ENCODE peak calls at places on chromosomes 16 and 17, in four cellular contexts. One of them, this sample, is unnamed.

GRCh38 chr16:25716186-25716585 is 24.4 kb downstream of the HS3ST4 start:
- DNase-seq in K562: no peak
- DNase-seq in H1: no peak
- DNase-seq in HepG2: no peak
- DNase-seq in this sample: no peak

GRCh38 chr17:43308999-43309398 is 75.2 kb upstream of the RNU2-1 start:
- DNase-seq in K562: no peak
- DNase-seq in H1: peak; percentile 11
- DNase-seq in HepG2: no peak
- DNase-seq in this sample: no peak

GRCh38 chr17:41178341-41178740 is 320 bp upstream of the KRTAP4-2 start:
- DNase-seq in K562: no peak
- DNase-seq in H1: no peak
- DNase-seq in HepG2: no peak
- DNase-seq in this sample: no peak

GRCh38 chr17:19567216-19568015 is 33.8 kb downstream of the SLC47A1 start:
- DNase-seq in K562: no peak
- DNase-seq in H1: no peak
- DNase-seq in HepG2: no peak
- DNase-seq in this sample: no peak

GRCh38 chr17:43966276-43966675 is 12.5 kb upstream of the PYY start:
- DNase-seq in K562: no peak
- DNase-seq in H1: no peak
- DNase-seq in HepG2: no peak
- DNase-seq in this sample: no peak

GRCh38 chr17:80851277-80851925 is 140.2 kb upstream of the CHMP6 start:
- DNase-seq in K562: no peak
- DNase-seq in H1: no peak
- DNase-seq in HepG2: no peak
- DNase-seq in this sample: no peak

GRCh38 chr17:7982666-7983065 is 19.7 kb upstream of the GUCY2D start:
- DNase-seq in K562: no peak
- DNase-seq in H1: no peak
- DNase-seq in HepG2: no peak
- DNase-seq in this sample: no peak

GRCh38 chr17:43140396-43141332 is 15.5 kb upstream of the BRCA1 start:
- DNase-seq in K562: no peak
- DNase-seq in H1: no peak
- DNase-seq in HepG2: no peak
- DNase-seq in this sample: no peak

GRCh38 chr17:68707032-68707431 is 105.9 kb upstream of the FAM20A start:
- DNase-seq in K562: no peak
- DNase-seq in H1: no peak
- DNase-seq in HepG2: no peak
- DNase-seq in this sample: no peak

GRCh38 chr17:2124391-2124790 is 69.5 kb downstream of the HIC1 start:
- DNase-seq in K562: no peak
- DNase-seq in H1: no peak
- DNase-seq in HepG2: no peak
- DNase-seq in this sample: no peak

GRCh38 chr17:56148333-56148732 is 4.9 kb upstream of the ANKFN1 start:
- DNase-seq in K562: no peak
- DNase-seq in H1: no peak
- DNase-seq in HepG2: peak; percentile 31
- DNase-seq in this sample: no peak

GRCh38 chr17:63932008-63932561 is at the start of gene CD79B:
- DNase-seq in K562: no peak
- DNase-seq in H1: peak; percentile 45
- DNase-seq in HepG2: no peak
- DNase-seq in this sample: no peak

GRCh38 chr16:65410801-65411200 is 288.9 kb upstream of the CDH11 start:
- DNase-seq in K562: no peak
- DNase-seq in H1: no peak
- DNase-seq in HepG2: no peak
- DNase-seq in this sample: no peak

GRCh38 chr16:66832190-66832589 is 1.4 kb upstream of the NAE1 start:
- DNase-seq in K562: no peak
- DNase-seq in H1: peak; percentile 35
- DNase-seq in HepG2: no peak
- DNase-seq in this sample: no peak

GRCh38 chr17:77959216-77959925 is 868 bp downstream of the TNRC6C start:
- DNase-seq in K562: peak; percentile 20
- DNase-seq in H1: peak; percentile 61
- DNase-seq in HepG2: no peak
- DNase-seq in this sample: no peak

GRCh38 chr17:8825802-8826201 is 26.6 kb upstream of the MFSD6L start:
- DNase-seq in K562: no peak
- DNase-seq in H1: peak; percentile 14
- DNase-seq in HepG2: no peak
- DNase-seq in this sample: no peak

GRCh38 chr17:5183410-5183793 is 8.3 kb downstream of the ZNF594 start:
- DNase-seq in K562: no peak
- DNase-seq in H1: no peak
- DNase-seq in HepG2: no peak
- DNase-seq in this sample: no peak

GRCh38 chr17:5182597-5183409 is 8.9 kb downstream of the ZNF594 start:
- DNase-seq in K562: no peak
- DNase-seq in H1: no peak
- DNase-seq in HepG2: no peak
- DNase-seq in this sample: no peak

GRCh38 chr17:5181509-5182305 is 10.0 kb downstream of the ZNF594 start:
- DNase-seq in K562: no peak
- DNase-seq in H1: no peak
- DNase-seq in HepG2: no peak
- DNase-seq in this sample: no peak

GRCh38 chr17:5179003-5179402 is 12.7 kb downstream of the ZNF594 start:
- DNase-seq in K562: no peak
- DNase-seq in H1: no peak
- DNase-seq in HepG2: no peak
- DNase-seq in this sample: no peak

DNA sequence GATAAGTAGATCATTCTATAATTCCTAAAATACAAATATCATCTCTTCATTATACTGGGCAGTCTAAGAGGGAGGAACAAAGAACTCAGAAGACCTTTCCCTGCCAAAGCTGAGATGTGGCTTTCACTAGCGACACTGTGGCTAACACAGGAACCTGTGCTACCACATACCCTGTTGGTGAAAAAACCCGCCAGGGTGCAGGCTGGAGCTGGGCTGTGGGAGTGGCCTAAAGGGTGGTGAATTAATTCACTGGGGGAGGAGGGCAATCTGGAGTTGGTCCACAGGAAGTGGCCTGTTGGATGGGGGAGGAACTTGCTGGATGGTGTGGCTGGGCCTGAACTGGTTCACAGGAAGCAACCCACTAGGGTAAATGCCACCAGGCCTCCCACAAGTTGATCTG is 7.4 kb downstream of the ZNF594 start:
- DNase-seq in K562: no peak
- DNase-seq in H1: no peak
- DNase-seq in HepG2: no peak
- DNase-seq in this sample: no peak
- TF ChIP-seq ATF3 in K562: no peak
- TF ChIP-seq ATF3 in H1: no peak
- TF ChIP-seq ATF3 in HepG2: no peak
- TF ChIP-seq ATF3 in this sample: no peak

GRCh38 chr16:57273359-57273758 is 11.1 kb downstream of the PLLP start:
- DNase-seq in K562: peak; percentile 10
- DNase-seq in H1: no peak
- DNase-seq in HepG2: no peak
- DNase-seq in this sample: no peak
- TF ChIP-seq KDM1A in K562: no peak
- TF ChIP-seq KDM1A in H1: no peak
- TF ChIP-seq KDM1A in HepG2: no peak
- TF ChIP-seq KDM1A in this sample: no peak

DNA sequence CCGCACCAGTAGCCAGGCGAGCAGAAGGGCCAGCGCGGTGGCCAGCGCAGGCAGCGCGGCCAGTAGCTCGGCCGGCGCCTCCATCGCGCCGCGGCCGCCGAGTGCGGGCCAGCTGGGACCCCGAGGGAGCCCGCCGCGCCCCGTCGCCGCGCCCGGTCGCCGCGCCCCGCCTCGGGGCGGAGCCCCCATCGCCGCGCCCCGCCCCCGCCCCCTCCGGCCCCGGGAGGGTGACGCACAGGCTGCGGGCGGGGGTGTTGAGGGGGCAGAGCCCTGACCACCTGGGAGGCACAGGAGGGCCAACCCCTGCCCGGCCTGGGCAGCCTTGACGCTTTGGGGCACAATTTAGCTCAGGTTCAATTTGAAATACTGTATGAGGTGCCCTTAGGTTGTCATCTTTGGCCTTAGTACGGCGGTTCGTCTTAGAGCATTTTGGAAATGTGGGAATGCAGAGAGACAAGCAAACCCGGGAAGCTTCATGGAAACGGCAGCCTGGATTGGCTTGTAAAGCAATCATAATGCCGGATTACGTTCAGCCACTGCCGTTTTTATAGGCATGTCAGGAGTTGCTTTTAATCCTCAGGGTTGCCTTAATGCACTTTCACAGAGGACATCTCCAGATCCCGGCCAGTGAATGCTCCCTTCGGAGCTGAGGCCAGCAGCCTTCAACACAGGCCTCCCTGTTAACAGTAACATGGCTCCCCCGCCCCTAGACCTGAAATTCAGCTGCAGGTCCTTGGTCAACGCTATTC is at the start of gene MXRA7:
- DNase-seq in K562: peak; percentile 93
- DNase-seq in H1: peak; percentile 85
- DNase-seq in HepG2: no peak
- DNase-seq in this sample: no peak
- TF ChIP-seq ATF3 in K562: peak; percentile 57
- TF ChIP-seq ATF3 in H1: no peak
- TF ChIP-seq ATF3 in HepG2: peak; percentile 7
- TF ChIP-seq ATF3 in this sample: no peak

DNA sequence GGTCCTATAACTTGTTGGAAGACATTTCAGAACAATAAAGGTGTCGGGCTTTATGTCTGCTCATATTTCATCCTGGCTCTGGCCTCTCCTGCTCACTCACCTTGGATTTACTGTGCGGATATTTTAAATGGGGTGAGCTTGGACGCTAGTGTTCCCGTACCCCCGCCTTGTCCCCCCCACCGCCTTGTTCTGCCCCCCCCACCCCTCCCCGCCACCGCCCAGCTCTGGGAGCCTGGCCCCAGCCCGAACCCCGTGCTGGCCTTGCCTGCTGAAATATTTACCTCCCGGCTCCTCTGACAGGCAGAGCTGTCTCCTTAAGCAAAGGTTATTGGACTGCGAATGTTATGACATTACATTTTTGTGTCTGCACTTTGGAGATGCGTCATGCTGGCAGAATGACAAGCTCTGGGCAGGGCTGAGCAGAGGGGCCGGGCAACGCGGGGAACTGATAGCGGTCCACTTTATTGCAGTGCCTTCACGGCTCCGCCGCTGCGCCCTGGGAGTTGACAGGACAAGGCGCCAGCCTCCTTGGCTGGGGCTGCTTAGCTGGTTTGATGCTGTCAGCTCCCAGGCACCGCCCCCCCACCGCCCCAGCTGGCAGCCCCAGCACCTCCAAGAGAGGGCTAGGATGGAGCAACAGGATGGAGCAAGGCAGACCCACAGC is 222.5 kb upstream of the GSE1 start:
- DNase-seq in K562: peak; percentile 90
- DNase-seq in H1: peak; percentile 42
- DNase-seq in HepG2: peak; percentile 90
- DNase-seq in this sample: no peak
- TF ChIP-seq KDM1A in K562: no peak
- TF ChIP-seq KDM1A in H1: no peak
- TF ChIP-seq KDM1A in HepG2: no peak
- TF ChIP-seq KDM1A in this sample: no peak